ENCODE peak calls at places on chromosomes 1 and 21, in ten cellular contexts. One of them, this sample, is unnamed.

GRCh38 chr21:38380391-38381137 is 117.7 kb downstream of the ERG start:
- DNase-seq in thoracic aorta: no peak
- DNase-seq in globus pallidus: no peak
- DNase-seq in right lobe of liver: no peak
- DNase-seq in endothelial cell: no peak
- DNase-seq in HT-29: peak; percentile 8
- DNase-seq in sigmoid colon: no peak
- DNase-seq in GM04504: peak; percentile 3
- DNase-seq in transverse colon: no peak
- DNase-seq in T-helper 17 cell: no peak
- DNase-seq in this sample: no peak

GRCh38 chr1:110672753-110673108 is 2.0 kb downstream of the KCNA3 start:
- DNase-seq in endothelial cell: no peak
- DNase-seq in T-helper 17 cell: no peak
- DNase-seq in sigmoid colon: no peak
- DNase-seq in HT-29: no peak
- DNase-seq in right lobe of liver: no peak
- DNase-seq in transverse colon: peak; percentile 32
- DNase-seq in thoracic aorta: no peak
- DNase-seq in globus pallidus: no peak
- DNase-seq in GM04504: no peak
- DNase-seq in this sample: no peak

GRCh38 chr1:59879556-59879955 is 47.0 kb downstream of the CYP2J2 start:
- DNase-seq in right lobe of liver: peak; percentile 76
- DNase-seq in HT-29: peak; percentile 79
- DNase-seq in T-helper 17 cell: no peak
- DNase-seq in sigmoid colon: no peak
- DNase-seq in globus pallidus: peak; percentile 75
- DNase-seq in endothelial cell: peak; percentile 81
- DNase-seq in thoracic aorta: no peak
- DNase-seq in GM04504: peak; percentile 7
- DNase-seq in transverse colon: peak; percentile 85
- DNase-seq in this sample: peak; percentile 33

GRCh38 chr1:241310451-241310850 is 46.6 kb downstream of the RGS7 start:
- DNase-seq in endothelial cell: no peak
- DNase-seq in thoracic aorta: no peak
- DNase-seq in T-helper 17 cell: no peak
- DNase-seq in HT-29: no peak
- DNase-seq in globus pallidus: no peak
- DNase-seq in GM04504: peak; percentile 1
- DNase-seq in transverse colon: no peak
- DNase-seq in sigmoid colon: no peak
- DNase-seq in right lobe of liver: no peak
- DNase-seq in this sample: no peak

GRCh38 chr1:247741756-247742155 is 3.3 kb downstream of the OR14K1 start:
- DNase-seq in right lobe of liver: no peak
- DNase-seq in sigmoid colon: no peak
- DNase-seq in GM04504: no peak
- DNase-seq in endothelial cell: no peak
- DNase-seq in thoracic aorta: no peak
- DNase-seq in T-helper 17 cell: no peak
- DNase-seq in HT-29: no peak
- DNase-seq in globus pallidus: no peak
- DNase-seq in transverse colon: no peak
- DNase-seq in this sample: no peak

GRCh38 chr1:207821464-207822045 is 69.7 kb downstream of the CD46 start:
- DNase-seq in HT-29: no peak
- DNase-seq in endothelial cell: no peak
- DNase-seq in GM04504: no peak
- DNase-seq in T-helper 17 cell: no peak
- DNase-seq in globus pallidus: no peak
- DNase-seq in sigmoid colon: peak; percentile 68
- DNase-seq in right lobe of liver: peak; percentile 42
- DNase-seq in thoracic aorta: no peak
- DNase-seq in transverse colon: no peak
- DNase-seq in this sample: no peak

GRCh38 chr1:89112871-89113613 is 12.9 kb downstream of the GBP2 start:
- DNase-seq in T-helper 17 cell: no peak
- DNase-seq in right lobe of liver: no peak
- DNase-seq in GM04504: no peak
- DNase-seq in thoracic aorta: no peak
- DNase-seq in transverse colon: no peak
- DNase-seq in sigmoid colon: no peak
- DNase-seq in HT-29: no peak
- DNase-seq in endothelial cell: no peak
- DNase-seq in globus pallidus: no peak
- DNase-seq in this sample: no peak

GRCh38 chr1:229280921-229281320 is 10.0 kb downstream of the RAB4A start:
- DNase-seq in thoracic aorta: no peak
- DNase-seq in HT-29: no peak
- DNase-seq in endothelial cell: no peak
- DNase-seq in transverse colon: no peak
- DNase-seq in right lobe of liver: no peak
- DNase-seq in globus pallidus: no peak
- DNase-seq in GM04504: no peak
- DNase-seq in sigmoid colon: no peak
- DNase-seq in T-helper 17 cell: no peak
- DNase-seq in this sample: no peak

GRCh38 chr1:201653238-201653637 is 114.3 kb downstream of the NAV1 start:
- DNase-seq in endothelial cell: no peak
- DNase-seq in transverse colon: no peak
- DNase-seq in sigmoid colon: no peak
- DNase-seq in right lobe of liver: no peak
- DNase-seq in thoracic aorta: no peak
- DNase-seq in GM04504: no peak
- DNase-seq in T-helper 17 cell: no peak
- DNase-seq in globus pallidus: no peak
- DNase-seq in HT-29: no peak
- DNase-seq in this sample: no peak

GRCh38 chr1:205375816-205376545 is 19.3 kb upstream of the KLHDC8A start:
- DNase-seq in globus pallidus: no peak
- DNase-seq in GM04504: no peak
- DNase-seq in sigmoid colon: no peak
- DNase-seq in T-helper 17 cell: no peak
- DNase-seq in right lobe of liver: no peak
- DNase-seq in thoracic aorta: no peak
- DNase-seq in endothelial cell: no peak
- DNase-seq in transverse colon: peak; percentile 34
- DNase-seq in HT-29: peak; percentile 43
- DNase-seq in this sample: no peak

GRCh38 chr1:23291706-23292105 is 52.4 kb downstream of the HNRNPR start:
- DNase-seq in endothelial cell: no peak
- DNase-seq in globus pallidus: no peak
- DNase-seq in sigmoid colon: no peak
- DNase-seq in T-helper 17 cell: no peak
- DNase-seq in GM04504: no peak
- DNase-seq in transverse colon: no peak
- DNase-seq in thoracic aorta: no peak
- DNase-seq in HT-29: no peak
- DNase-seq in right lobe of liver: no peak
- DNase-seq in this sample: no peak